ENCODE peak calls at places on chromosomes 12 and 14, in four cellular contexts. H, N, O and E are unnamed samples.

GRCh38 chr14:23119362-23120327 is 590 bp upstream of the CEBPE start:
- DNase-seq in H (no peak), N (no peak), O (no peak), E (no peak)

GRCh38 chr12:2322554-2323120 is 269.9 kb downstream of the CACNA1C start:
- DNase-seq in H (no peak), N (no peak), O (no peak), E (no peak)

GRCh38 chr12:106094304-106094703 is 44.5 kb downstream of the NUAK1 start:
- DNase-seq in H (no peak), N (no peak), O (no peak), E (no peak)

GRCh38 chr12:114902665-114903393 is 218.9 kb upstream of the TBX3 start:
- DNase-seq in H (peak; percentile 71), N (no peak), O (no peak), E (no peak)

GRCh38 chr14:77782202-77782601 is 17.7 kb upstream of the ADCK1 start:
- DNase-seq in H (no peak), N (no peak), O (no peak), E (no peak)

GRCh38 chr12:96404683-96405082 is 4.4 kb upstream of the CDK17 start:
- DNase-seq in H (no peak), N (no peak), O (no peak), E (no peak)

GRCh38 chr12:89263153-89263552 is 89.1 kb downstream of the DUSP6 start:
- DNase-seq in H (no peak), N (no peak), O (no peak), E (no peak)

GRCh38 chr12:63206908-63207307 is 55.9 kb upstream of the AVPR1A start:
- DNase-seq in H (peak; percentile 56), N (no peak), O (no peak), E (peak; percentile 81)

GRCh38 chr12:115849262-115849943 is 428.1 kb downstream of the MED13L start:
- DNase-seq in H (no peak), N (no peak), O (no peak), E (no peak)

GRCh38 chr12:46786774-46787173 is 39.0 kb downstream of the SLC38A4 start:
- DNase-seq in H (no peak), N (no peak), O (no peak), E (no peak)

GRCh38 chr12:75560167-75560566 is 48.8 kb upstream of the KRR1 start:
- DNase-seq in H (peak; percentile 42), N (no peak), O (no peak), E (no peak)

GRCh38 chr14:42214981-42215491 is 608.4 kb downstream of the LRFN5 start:
- DNase-seq in H (no peak), N (no peak), O (no peak), E (no peak)

GRCh38 chr14:100841445-100842403 is 15.8 kb downstream of the MEG3 start:
- DNase-seq in H (no peak), N (no peak), O (no peak), E (no peak)

GRCh38 chr12:115870527-115870926 is 407.0 kb downstream of the MED13L start:
- DNase-seq in H (no peak), N (no peak), O (no peak), E (no peak)

GRCh38 chr14:24224618-24225071 is 7.5 kb downstream of the NEDD8 start:
- DNase-seq in H (no peak), N (no peak), O (no peak), E (no peak)

GRCh38 chr12:55724940-55725309 is 3.9 kb downstream of the CD63 start:
- DNase-seq in H (no peak), N (no peak), O (no peak), E (no peak)

GRCh38 chr12:50922820-50923219 is 29.5 kb upstream of the HIGD1C start:
- DNase-seq in H (no peak), N (no peak), O (no peak), E (no peak)

GRCh38 chr12:25771062-25771461 is 187.4 kb upstream of the RASSF8 start:
- DNase-seq in H (no peak), N (no peak), O (no peak), E (no peak)

GRCh38 chr12:38886064-38886463 is 19.3 kb downstream of the CPNE8 start:
- DNase-seq in H (peak; percentile 70), N (no peak), O (no peak), E (peak; percentile 83)

GRCh38 chr12:76057316-76057715 is 25.7 kb upstream of the PHLDA1 start:
- DNase-seq in H (no peak), N (no peak), O (no peak), E (no peak)

GRCh38 chr14:35927727-35928126 is 101.6 kb downstream of the BRMS1L start:
- DNase-seq in H (no peak), N (no peak), O (no peak), E (no peak)

GRCh38 chr14:54599932-54600331 is 33.0 kb downstream of the SAMD4A start:
- DNase-seq in H (no peak), N (no peak), O (no peak), E (no peak)

GRCh38 chr12:68796399-68796798 is 11.6 kb upstream of the MDM2 start:
- DNase-seq in H (no peak), N (no peak), O (no peak), E (no peak)

GRCh38 chr12:8088574-8088973 is 6.5 kb downstream of the NECAP1 start:
- DNase-seq in H (no peak), N (no peak), O (no peak), E (no peak)

GRCh38 chr12:64946132-64946829 is 121.8 kb downstream of the TBC1D30 start:
- DNase-seq in H (peak; percentile 45), N (no peak), O (no peak), E (peak; percentile 96)

GRCh38 chr14:45972416-45972815 is 679.2 kb downstream of the RPL10L start:
- DNase-seq in H (no peak), N (no peak), O (no peak), E (no peak)

GRCh38 chr14:63051966-63052365 is 6.7 kb upstream of the KCNH5 start:
- DNase-seq in H (no peak), N (no peak), O (no peak), E (no peak)

GRCh38 chr14:70096866-70097265 is 91.9 kb downstream of the SLC8A3 start:
- DNase-seq in H (peak; percentile 27), N (no peak), O (no peak), E (no peak)

GRCh38 chr12:57169969-57170368 is 22.6 kb upstream of the LRP1-AS start:
- DNase-seq in H (no peak), N (no peak), O (no peak), E (no peak)

GRCh38 chr12:19681007-19681406 is 241.7 kb downstream of the AEBP2 start:
- DNase-seq in H (no peak), N (no peak), O (no peak), E (no peak)

GRCh38 chr14:86790408-86791364 is 1202.3 kb downstream of the GALC start:
- DNase-seq in H (peak; percentile 19), N (no peak), O (no peak), E (no peak)

GRCh38 chr14:61188936-61189808 is 92.0 kb downstream of the TMEM30B start:
- DNase-seq in H (peak; percentile 71), N (no peak), O (peak; percentile 79), E (no peak)

GRCh38 chr14:60649815-60650381 is 621 bp upstream of the SIX1 start:
- DNase-seq in H (peak; percentile 15), N (no peak), O (no peak), E (no peak)

GRCh38 chr12:43132291-43132690 is 419.7 kb downstream of the ADAMTS20 start:
- DNase-seq in H (no peak), N (no peak), O (no peak), E (peak; percentile 21)

GRCh38 chr12:8678661-8679111 is 16.1 kb upstream of the MFAP5 start:
- DNase-seq in H (peak; percentile 18), N (no peak), O (no peak), E (no peak)

GRCh38 chr12:107164392-107164791 is 71.0 kb upstream of the CRY1 start:
- DNase-seq in H (no peak), N (no peak), O (no peak), E (no peak)

GRCh38 chr14:68873379-68873778 is 80.5 kb upstream of the ZFP36L1 start:
- DNase-seq in H (no peak), N (peak; percentile 24), O (no peak), E (no peak)

GRCh38 chr14:68874746-68875155 is 81.9 kb upstream of the ZFP36L1 start:
- DNase-seq in H (no peak), N (no peak), O (no peak), E (no peak)

GRCh38 chr14:68876976-68877375 is 84.1 kb upstream of the ZFP36L1 start:
- DNase-seq in H (no peak), N (no peak), O (no peak), E (no peak)

GRCh38 chr14:68866991-68867533 is 74.2 kb upstream of the ZFP36L1 start:
- DNase-seq in H (no peak), N (no peak), O (no peak), E (no peak)

GRCh38 chr14:68871392-68871791 is 78.5 kb upstream of the ZFP36L1 start:
- DNase-seq in H (no peak), N (no peak), O (no peak), E (no peak)
- H3K4me3 ChIP-seq in H (no peak overlapping the region), N (no peak overlapping the region), O (no peak overlapping the region), E (no peak overlapping the region)

GRCh38 chr14:91946313-91947195 is 940 bp downstream of the FBLN5 start:
- DNase-seq in H (no peak), N (no peak), O (no peak), E (no peak)
- H3K4me3 ChIP-seq in H (peak overlapping the region; percentile 74), N (peak overlapping the region; percentile 91), O (peak overlapping the region; percentile 69), E (no peak overlapping the region)

GRCh38 chr12:12890815-12891645 is at the start of gene GPRC5A:
- DNase-seq in H (peak; percentile 95), N (no peak), O (peak; percentile 93), E (no peak)

GRCh38 chr12:12892670-12893290 is 1.4 kb downstream of the GPRC5A start:
- DNase-seq in H (no peak), N (no peak), O (peak; percentile 82), E (no peak)

GRCh38 chr12:12893438-12893837 is 2.1 kb downstream of the GPRC5A start:
- DNase-seq in H (no peak), N (no peak), O (no peak), E (no peak)

GRCh38 chr12:12890492-12890814 is 909 bp upstream of the GPRC5A start:
- DNase-seq in H (no peak), N (no peak), O (peak; percentile 79), E (no peak)

DNA sequence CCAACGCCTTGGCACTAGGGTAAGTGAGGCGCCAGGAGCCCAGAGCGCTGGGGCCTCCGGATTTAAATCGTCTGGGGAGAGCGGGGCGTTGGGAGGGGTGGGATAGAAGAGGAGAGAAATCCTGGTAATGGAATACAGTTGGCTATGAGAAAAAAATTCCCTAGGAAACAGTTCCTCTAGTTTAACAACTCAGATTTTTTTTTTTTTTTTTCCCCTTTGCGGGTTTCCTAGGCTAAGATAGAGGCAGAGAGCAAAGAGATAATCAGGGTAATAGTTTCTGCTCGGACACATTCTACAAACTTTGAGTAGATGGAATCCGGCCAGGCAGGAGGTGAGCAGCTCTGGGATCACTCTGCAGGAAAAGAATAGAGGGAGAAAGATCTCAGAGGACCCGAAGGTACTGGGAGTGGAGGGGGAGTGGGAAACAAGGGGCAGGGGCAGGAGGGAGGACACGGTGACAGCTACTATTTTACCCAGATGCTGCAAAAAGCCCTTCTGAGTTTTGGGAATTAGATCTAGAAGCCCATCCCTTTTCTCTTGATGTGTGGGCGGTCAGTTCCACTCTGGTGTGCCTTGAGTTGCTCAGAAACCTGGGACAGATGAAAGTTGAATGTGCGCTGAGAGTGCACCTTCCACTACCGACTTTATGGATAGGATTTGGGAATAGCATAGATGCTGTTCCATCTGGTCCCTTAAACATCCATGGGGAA is 439 bp downstream of the GPRC5A start:
- DNase-seq in H (no peak), N (no peak), O (no peak), E (no peak)
- H3K4me3 ChIP-seq in H (peak overlapping the region; percentile 28), N (peak overlapping the region; percentile 67), O (peak overlapping the region; percentile 54), E (no peak overlapping the region)

GRCh38 chr12:95201056-95201670 is 16.1 kb downstream of the FGD6 start:
- DNase-seq in H (no peak), N (no peak), O (no peak), E (no peak)
- H3K4me3 ChIP-seq in H (no peak overlapping the region), N (peak overlapping the region; percentile 66), O (no peak overlapping the region), E (no peak overlapping the region)

GRCh38 chr12:18676112-18676511 is 61.7 kb downstream of the PLCZ1 start:
- DNase-seq in H (peak; percentile 9), N (no peak), O (no peak), E (no peak)
- H3K4me3 ChIP-seq in H (no peak overlapping the region), N (no peak overlapping the region), O (no peak overlapping the region), E (no peak overlapping the region)